ENCODE peak calls at places on chromosomes 16 and 17, in seven cellular contexts. One of them, this sample, is unnamed.

GRCh38 chr17:79977711-79978544 is 57.7 kb downstream of the TBC1D16 start:
- DNase-seq in colonic mucosa: no peak
- DNase-seq in SJSA1: no peak
- DNase-seq in NAMALWA: no peak
- DNase-seq in HT1080: no peak
- DNase-seq in non-pigmented ciliary epithelial cell: no peak
- DNase-seq in activated CD4-positive, alpha-beta T cell treated with anti-CD3 and anti-CD28 coated beads, Interleukin-2, amount 50 U/mL, for 1 hour: no peak
- DNase-seq in this sample: no peak

GRCh38 chr17:43900858-43901754 is 6.2 kb downstream of the MPP2 start:
- DNase-seq in colonic mucosa: no peak
- DNase-seq in SJSA1: no peak
- DNase-seq in NAMALWA: no peak
- DNase-seq in HT1080: no peak
- DNase-seq in non-pigmented ciliary epithelial cell: no peak
- DNase-seq in activated CD4-positive, alpha-beta T cell treated with anti-CD3 and anti-CD28 coated beads, Interleukin-2, amount 50 U/mL, for 1 hour: no peak
- DNase-seq in this sample: no peak

GRCh38 chr17:57607553-57608120 is 137.5 kb downstream of the CCDC182 start:
- DNase-seq in colonic mucosa: no peak
- DNase-seq in SJSA1: no peak
- DNase-seq in NAMALWA: no peak
- DNase-seq in HT1080: no peak
- DNase-seq in non-pigmented ciliary epithelial cell: no peak
- DNase-seq in activated CD4-positive, alpha-beta T cell treated with anti-CD3 and anti-CD28 coated beads, Interleukin-2, amount 50 U/mL, for 1 hour: no peak
- DNase-seq in this sample: no peak

GRCh38 chr17:55444471-55445441 is 23.1 kb upstream of the MMD start:
- DNase-seq in colonic mucosa: peak
- DNase-seq in SJSA1: no peak
- DNase-seq in NAMALWA: no peak
- DNase-seq in HT1080: peak
- DNase-seq in non-pigmented ciliary epithelial cell: no peak
- DNase-seq in activated CD4-positive, alpha-beta T cell treated with anti-CD3 and anti-CD28 coated beads, Interleukin-2, amount 50 U/mL, for 1 hour: no peak
- DNase-seq in this sample: no peak

GRCh38 chr17:12730931-12731521 is 58.3 kb upstream of the ARHGAP44 start:
- DNase-seq in colonic mucosa: peak
- DNase-seq in SJSA1: peak
- DNase-seq in NAMALWA: no peak
- DNase-seq in HT1080: no peak
- DNase-seq in non-pigmented ciliary epithelial cell: no peak
- DNase-seq in activated CD4-positive, alpha-beta T cell treated with anti-CD3 and anti-CD28 coated beads, Interleukin-2, amount 50 U/mL, for 1 hour: no peak
- DNase-seq in this sample: no peak

GRCh38 chr16:89026121-89026612 is 49.2 kb upstream of the CBFA2T3 start:
- DNase-seq in colonic mucosa: no peak
- DNase-seq in SJSA1: no peak
- DNase-seq in NAMALWA: peak
- DNase-seq in HT1080: peak
- DNase-seq in non-pigmented ciliary epithelial cell: no peak
- DNase-seq in activated CD4-positive, alpha-beta T cell treated with anti-CD3 and anti-CD28 coated beads, Interleukin-2, amount 50 U/mL, for 1 hour: no peak
- DNase-seq in this sample: no peak

GRCh38 chr16:85935957-85936760 is 37.2 kb downstream of the IRF8 start:
- DNase-seq in colonic mucosa: no peak
- DNase-seq in SJSA1: no peak
- DNase-seq in NAMALWA: peak
- DNase-seq in HT1080: peak
- DNase-seq in non-pigmented ciliary epithelial cell: no peak
- DNase-seq in activated CD4-positive, alpha-beta T cell treated with anti-CD3 and anti-CD28 coated beads, Interleukin-2, amount 50 U/mL, for 1 hour: peak
- DNase-seq in this sample: no peak

GRCh38 chr17:7704601-7705268 is at the start of gene EFNB3:
- DNase-seq in colonic mucosa: no peak
- DNase-seq in SJSA1: no peak
- DNase-seq in NAMALWA: no peak
- DNase-seq in HT1080: peak
- DNase-seq in non-pigmented ciliary epithelial cell: no peak
- DNase-seq in activated CD4-positive, alpha-beta T cell treated with anti-CD3 and anti-CD28 coated beads, Interleukin-2, amount 50 U/mL, for 1 hour: no peak
- DNase-seq in this sample: no peak

GRCh38 chr16:12182202-12182601 is 205.7 kb downstream of the SNX29 start:
- DNase-seq in colonic mucosa: no peak
- DNase-seq in SJSA1: no peak
- DNase-seq in NAMALWA: no peak
- DNase-seq in HT1080: no peak
- DNase-seq in non-pigmented ciliary epithelial cell: no peak
- DNase-seq in activated CD4-positive, alpha-beta T cell treated with anti-CD3 and anti-CD28 coated beads, Interleukin-2, amount 50 U/mL, for 1 hour: no peak
- DNase-seq in this sample: peak

GRCh38 chr16:29784157-29784556 is 6.1 kb downstream of the ZG16 start:
- DNase-seq in colonic mucosa: no peak
- DNase-seq in SJSA1: no peak
- DNase-seq in NAMALWA: no peak
- DNase-seq in HT1080: no peak
- DNase-seq in non-pigmented ciliary epithelial cell: no peak
- DNase-seq in activated CD4-positive, alpha-beta T cell treated with anti-CD3 and anti-CD28 coated beads, Interleukin-2, amount 50 U/mL, for 1 hour: no peak
- DNase-seq in this sample: no peak

GRCh38 chr17:82883461-82884031 is 43.7 kb upstream of the ZNF750 start:
- DNase-seq in colonic mucosa: no peak
- DNase-seq in SJSA1: no peak
- DNase-seq in NAMALWA: no peak
- DNase-seq in HT1080: no peak
- DNase-seq in non-pigmented ciliary epithelial cell: no peak
- DNase-seq in activated CD4-positive, alpha-beta T cell treated with anti-CD3 and anti-CD28 coated beads, Interleukin-2, amount 50 U/mL, for 1 hour: no peak
- DNase-seq in this sample: no peak

GRCh38 chr16:69554495-69554894 is 11.3 kb upstream of the NFAT5 start:
- DNase-seq in colonic mucosa: no peak
- DNase-seq in SJSA1: no peak
- DNase-seq in NAMALWA: peak
- DNase-seq in HT1080: peak
- DNase-seq in non-pigmented ciliary epithelial cell: no peak
- DNase-seq in activated CD4-positive, alpha-beta T cell treated with anti-CD3 and anti-CD28 coated beads, Interleukin-2, amount 50 U/mL, for 1 hour: no peak
- DNase-seq in this sample: no peak